ENCODE peak calls at places on chromosomes 2 and 18, in five cellular contexts. One of them, this sample, is unnamed.

GRCh38 chr2:128091691-128092050 is 671 bp downstream of the UGGT1 start:
- DNase-seq in right atrium auricular region: no peak
- DNase-seq in brain microvascular endothelial cell: no peak
- DNase-seq in GM12865: peak; percentile 42
- DNase-seq in fibroblast of villous mesenchyme: peak; percentile 63
- DNase-seq in this sample: no peak

GRCh38 chr2:18551169-18551568 is 9.3 kb downstream of the RDH14 start:
- DNase-seq in right atrium auricular region: no peak
- DNase-seq in brain microvascular endothelial cell: no peak
- DNase-seq in GM12865: no peak
- DNase-seq in fibroblast of villous mesenchyme: no peak
- DNase-seq in this sample: no peak

GRCh38 chr2:239818086-239818485 is 207.1 kb downstream of the NDUFA10 start:
- DNase-seq in GM12865: no peak
- DNase-seq in right atrium auricular region: peak; percentile 32
- DNase-seq in fibroblast of villous mesenchyme: no peak
- DNase-seq in brain microvascular endothelial cell: no peak
- DNase-seq in this sample: no peak

GRCh38 chr2:128028668-128029054 is 802 bp upstream of the SAP130 start:
- DNase-seq in fibroblast of villous mesenchyme: no peak
- DNase-seq in brain microvascular endothelial cell: no peak
- DNase-seq in GM12865: no peak
- DNase-seq in right atrium auricular region: no peak
- DNase-seq in this sample: no peak

GRCh38 chr2:219476605-219477578 is 21.8 kb upstream of the GMPPA start:
- DNase-seq in fibroblast of villous mesenchyme: no peak
- DNase-seq in GM12865: no peak
- DNase-seq in brain microvascular endothelial cell: no peak
- DNase-seq in right atrium auricular region: no peak
- DNase-seq in this sample: no peak

GRCh38 chr2:73260338-73260984 is 23.8 kb downstream of the FBXO41 start:
- DNase-seq in right atrium auricular region: no peak
- DNase-seq in GM12865: peak; percentile 35
- DNase-seq in fibroblast of villous mesenchyme: peak; percentile 49
- DNase-seq in brain microvascular endothelial cell: peak; percentile 25
- DNase-seq in this sample: no peak

GRCh38 chr2:64819774-64820688 is 166.3 kb upstream of the SERTAD2 start:
- DNase-seq in GM12865: peak; percentile 87
- DNase-seq in fibroblast of villous mesenchyme: peak; percentile 30
- DNase-seq in brain microvascular endothelial cell: no peak
- DNase-seq in right atrium auricular region: no peak
- DNase-seq in this sample: no peak

GRCh38 chr2:233022561-233022960 is 9.5 kb upstream of the NGEF start:
- DNase-seq in fibroblast of villous mesenchyme: no peak
- DNase-seq in right atrium auricular region: no peak
- DNase-seq in GM12865: no peak
- DNase-seq in brain microvascular endothelial cell: no peak
- DNase-seq in this sample: no peak

GRCh38 chr2:148568597-148568996 is 76.0 kb upstream of the EPC2 start:
- DNase-seq in fibroblast of villous mesenchyme: no peak
- DNase-seq in GM12865: no peak
- DNase-seq in brain microvascular endothelial cell: no peak
- DNase-seq in right atrium auricular region: no peak
- DNase-seq in this sample: no peak

GRCh38 chr2:40435426-40436092 is 16.3 kb downstream of the SLC8A1 start:
- DNase-seq in GM12865: no peak
- DNase-seq in brain microvascular endothelial cell: no peak
- DNase-seq in right atrium auricular region: no peak
- DNase-seq in fibroblast of villous mesenchyme: peak; percentile 26
- DNase-seq in this sample: no peak

GRCh38 chr2:66775730-66776422 is 341.0 kb downstream of the MEIS1 start:
- DNase-seq in brain microvascular endothelial cell: no peak
- DNase-seq in GM12865: no peak
- DNase-seq in fibroblast of villous mesenchyme: no peak
- DNase-seq in right atrium auricular region: no peak
- DNase-seq in this sample: no peak

GRCh38 chr2:102149243-102149642 is 6.7 kb downstream of the IL1R1 start:
- DNase-seq in brain microvascular endothelial cell: no peak
- DNase-seq in GM12865: no peak
- DNase-seq in fibroblast of villous mesenchyme: no peak
- DNase-seq in right atrium auricular region: no peak
- DNase-seq in this sample: no peak

GRCh38 chr2:20657522-20658235 is 6.8 kb upstream of the HS1BP3 start:
- DNase-seq in fibroblast of villous mesenchyme: no peak
- DNase-seq in right atrium auricular region: no peak
- DNase-seq in brain microvascular endothelial cell: no peak
- DNase-seq in GM12865: no peak
- DNase-seq in this sample: no peak

GRCh38 chr18:6732952-6733351 is 3.4 kb downstream of the ARHGAP28 start:
- DNase-seq in GM12865: no peak
- DNase-seq in fibroblast of villous mesenchyme: no peak
- DNase-seq in right atrium auricular region: no peak
- DNase-seq in brain microvascular endothelial cell: no peak
- DNase-seq in this sample: no peak
- TF ChIP-seq CTCF in GM12865: no peak
- TF ChIP-seq CTCF in fibroblast of villous mesenchyme: peak; percentile 11
- TF ChIP-seq CTCF in right atrium auricular region: no peak
- TF ChIP-seq CTCF in brain microvascular endothelial cell: no peak
- TF ChIP-seq CTCF in this sample: no peak

GRCh38 chr2:136213836-136214235 is 95.9 kb upstream of the CXCR4 start:
- DNase-seq in GM12865: no peak
- DNase-seq in fibroblast of villous mesenchyme: no peak
- DNase-seq in brain microvascular endothelial cell: no peak
- DNase-seq in right atrium auricular region: no peak
- DNase-seq in this sample: no peak
- H3K4me3 ChIP-seq in GM12865: no peak overlapping the region
- H3K4me3 ChIP-seq in fibroblast of villous mesenchyme: no peak overlapping the region
- H3K4me3 ChIP-seq in brain microvascular endothelial cell: no peak overlapping the region
- H3K4me3 ChIP-seq in right atrium auricular region: no peak overlapping the region
- H3K4me3 ChIP-seq in this sample: no peak overlapping the region

DNA sequence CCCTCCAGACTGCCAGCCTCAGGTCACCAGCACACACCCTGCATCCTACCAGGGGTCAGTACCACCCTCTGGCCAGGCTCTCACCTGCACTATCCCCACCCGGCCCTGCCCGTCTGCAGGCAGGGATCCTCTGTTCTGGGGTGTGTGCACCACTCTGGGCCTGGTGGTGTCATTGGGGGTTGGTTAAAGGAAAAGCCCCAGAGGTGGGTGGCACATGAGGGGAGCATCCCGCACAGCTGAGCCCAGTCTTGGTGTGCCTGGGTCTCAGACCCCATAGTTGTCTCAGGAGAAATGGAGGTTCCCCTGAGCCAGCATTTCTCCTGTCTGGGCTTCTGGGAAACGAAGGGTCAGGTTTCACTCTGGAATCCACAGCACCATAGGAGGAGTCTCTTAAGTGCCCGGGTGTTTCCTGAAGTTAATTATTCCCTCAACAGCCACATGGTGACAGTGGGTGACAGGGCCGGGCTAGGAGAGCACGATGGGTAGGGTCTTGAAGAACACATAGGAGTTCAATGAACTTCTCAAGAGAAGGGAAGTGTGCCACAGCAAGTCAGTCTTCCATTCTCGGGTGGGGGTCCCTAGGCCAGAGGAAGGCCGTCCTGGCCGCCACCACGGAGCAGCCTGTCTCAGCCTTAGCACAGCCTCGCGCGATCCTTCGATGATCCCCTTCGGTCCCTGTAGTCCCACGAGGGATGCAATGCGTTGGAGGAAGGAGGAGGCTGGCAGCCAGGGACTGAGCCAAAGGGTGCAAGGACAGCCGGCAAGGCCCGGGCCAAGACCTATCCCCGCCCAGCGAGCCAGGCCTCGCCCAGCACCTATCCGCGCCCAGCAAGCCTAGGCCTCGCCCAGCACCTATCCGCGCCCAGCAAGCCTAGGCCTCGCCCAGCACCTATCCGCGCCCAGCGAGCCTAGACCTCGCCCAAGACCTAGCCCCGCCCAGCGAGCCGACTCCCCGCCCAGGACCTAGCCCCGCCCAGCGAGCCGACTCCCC is 1.1 kb upstream of the FARP2 start:
- DNase-seq in brain microvascular endothelial cell: peak; percentile 65
- DNase-seq in fibroblast of villous mesenchyme: peak; percentile 83
- DNase-seq in right atrium auricular region: peak; percentile 73
- DNase-seq in GM12865: peak; percentile 93
- DNase-seq in this sample: no peak
- TF ChIP-seq CTCF in brain microvascular endothelial cell: no peak
- TF ChIP-seq CTCF in fibroblast of villous mesenchyme: no peak
- TF ChIP-seq CTCF in right atrium auricular region: no peak
- TF ChIP-seq CTCF in GM12865: no peak
- TF ChIP-seq CTCF in this sample: no peak

GRCh38 chr2:28736034-28736433 is 15.6 kb upstream of the PPP1CB start:
- DNase-seq in right atrium auricular region: no peak
- DNase-seq in fibroblast of villous mesenchyme: peak; percentile 20
- DNase-seq in brain microvascular endothelial cell: no peak
- DNase-seq in GM12865: no peak
- DNase-seq in this sample: no peak
- H3K4me3 ChIP-seq in right atrium auricular region: peak overlapping the region; percentile 6
- H3K4me3 ChIP-seq in fibroblast of villous mesenchyme: no peak overlapping the region
- H3K4me3 ChIP-seq in brain microvascular endothelial cell: no peak overlapping the region
- H3K4me3 ChIP-seq in GM12865: no peak overlapping the region
- H3K4me3 ChIP-seq in this sample: no peak overlapping the region

GRCh38 chr2:15588329-15588919 is 3.2 kb upstream of the DDX1 start:
- DNase-seq in brain microvascular endothelial cell: peak; percentile 68
- DNase-seq in right atrium auricular region: no peak
- DNase-seq in GM12865: peak; percentile 26
- DNase-seq in fibroblast of villous mesenchyme: peak; percentile 64
- DNase-seq in this sample: no peak
- TF ChIP-seq CTCF in brain microvascular endothelial cell: peak; percentile 86
- TF ChIP-seq CTCF in right atrium auricular region: peak; percentile 20
- TF ChIP-seq CTCF in GM12865: peak; percentile 38
- TF ChIP-seq CTCF in fibroblast of villous mesenchyme: peak; percentile 75
- TF ChIP-seq CTCF in this sample: peak; percentile 61

GRCh38 chr2:42568431-42569115 is at the start of gene MTA3:
- DNase-seq in right atrium auricular region: no peak
- DNase-seq in brain microvascular endothelial cell: peak; percentile 14
- DNase-seq in fibroblast of villous mesenchyme: peak; percentile 20
- DNase-seq in GM12865: peak; percentile 64
- DNase-seq in this sample: no peak
- H3K4me3 ChIP-seq in right atrium auricular region: peak within 1 kb of the TSS; percentile 95
- H3K4me3 ChIP-seq in brain microvascular endothelial cell: peak within 1 kb of the TSS; percentile 82
- H3K4me3 ChIP-seq in fibroblast of villous mesenchyme: peak within 1 kb of the TSS; percentile 78
- H3K4me3 ChIP-seq in GM12865: peak within 1 kb of the TSS; percentile 53
- H3K4me3 ChIP-seq in this sample: peak within 1 kb of the TSS; percentile 82

DNA sequence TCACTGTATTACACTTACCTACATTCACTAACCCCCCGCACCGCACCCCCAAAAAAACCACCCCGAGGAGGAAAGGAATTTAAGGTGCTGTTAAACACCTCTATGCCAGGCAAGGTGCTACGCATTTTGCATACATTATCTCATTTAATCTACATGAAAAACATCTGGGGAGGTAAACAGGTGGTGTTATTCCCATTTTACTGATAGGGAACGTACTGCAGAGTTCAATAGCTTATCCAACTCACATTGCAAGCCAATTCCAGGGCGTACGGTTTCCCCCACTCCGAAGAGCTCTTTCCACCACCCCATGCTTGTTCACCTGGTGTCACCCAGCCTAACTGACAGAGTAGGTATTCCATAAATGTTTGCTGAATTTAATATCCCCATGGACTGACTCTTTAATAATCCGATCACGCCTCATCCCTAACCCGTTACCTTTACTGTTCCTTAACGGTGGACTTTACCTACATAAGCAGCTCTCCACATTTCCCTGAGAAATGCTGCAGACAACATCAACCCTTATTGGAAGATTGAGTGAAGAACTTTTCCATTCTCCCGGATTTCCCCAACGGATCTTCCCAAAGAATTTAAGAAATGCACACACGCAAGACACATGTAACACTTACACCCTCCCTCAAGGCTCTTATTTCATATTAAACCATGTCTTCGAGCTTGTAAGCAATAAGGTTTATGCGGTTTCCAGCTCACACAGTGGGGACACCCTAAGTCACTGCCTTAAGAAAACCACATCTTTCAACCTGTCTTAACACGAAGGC is 1.2 kb downstream of the RAPH1 start:
- DNase-seq in fibroblast of villous mesenchyme: peak; percentile 77
- DNase-seq in GM12865: peak; percentile 16
- DNase-seq in brain microvascular endothelial cell: peak; percentile 27
- DNase-seq in right atrium auricular region: no peak
- DNase-seq in this sample: peak; percentile 45
- TF ChIP-seq CTCF in fibroblast of villous mesenchyme: no peak
- TF ChIP-seq CTCF in GM12865: no peak
- TF ChIP-seq CTCF in brain microvascular endothelial cell: no peak
- TF ChIP-seq CTCF in right atrium auricular region: no peak
- TF ChIP-seq CTCF in this sample: no peak

This sample was measured in AG04449.